ENCODE peak calls at places on chromosomes 12 and 14, in seven cellular contexts. L is progenitor cell of endocrine pancreas; W is head of caudate nucleus; B is cardiac muscle cell; X is HFF-Myc; M is stimulated activated CD4-positive, alpha-beta T cell treated with anti-CD3 and anti-CD28 coated beads, Interleukin-1b, Interleukin-23, amount 100 ng/mL, for 48 hours; K is RCC 7860. Y is an unnamed sample.

GRCh38 chr12:91774471-91774921 is 371.1 kb downstream of the BTG1 start:
- DNase-seq in L (no peak), W (no peak), B (peak), X (peak), M (no peak), K (peak), Y (no peak)

GRCh38 chr14:90532826-90533525 is 136.1 kb downstream of the CALM1 start:
- DNase-seq in L (no peak), W (no peak), B (no peak), X (no peak), M (no peak), K (no peak), Y (no peak)

GRCh38 chr12:39402922-39403321 is 40.0 kb downstream of the KIF21A start:
- DNase-seq in L (no peak), W (no peak), B (no peak), X (no peak), M (no peak), K (no peak), Y (no peak)

GRCh38 chr14:73887704-73888459 is 1.2 kb downstream of the ZNF410 start:
- DNase-seq in L (no peak), W (no peak), B (no peak), X (no peak), M (no peak), K (no peak), Y (no peak)

GRCh38 chr12:110282343-110282860 is 1.4 kb downstream of the ATP2A2 start:
- DNase-seq in L (no peak), W (no peak), B (no peak), X (no peak), M (no peak), K (no peak), Y (no peak)

GRCh38 chr14:73997108-73997943 is 21.8 kb downstream of the ENTPD5 start:
- DNase-seq in L (no peak), W (no peak), B (no peak), X (no peak), M (no peak), K (no peak), Y (no peak)

GRCh38 chr14:55414551-55414950 is 2.9 kb upstream of the ATG14 start:
- DNase-seq in L (no peak), W (no peak), B (no peak), X (no peak), M (no peak), K (no peak), Y (no peak)

GRCh38 chr12:25524381-25524780 is 28.7 kb downstream of the LMNTD1 start:
- DNase-seq in L (no peak), W (no peak), B (no peak), X (no peak), M (no peak), K (no peak), Y (no peak)

GRCh38 chr12:53484686-53485567 is 14.3 kb downstream of the MAP3K12 start:
- DNase-seq in L (no peak), W (no peak), B (no peak), X (no peak), M (no peak), K (no peak), Y (no peak)

GRCh38 chr12:57460457-57461325 is 1.1 kb downstream of the GLI1 start:
- DNase-seq in L (no peak), W (no peak), B (no peak), X (no peak), M (no peak), K (no peak), Y (no peak)

GRCh38 chr12:93913845-93914244 is 234.5 kb upstream of the PLXNC1 start:
- DNase-seq in L (no peak), W (no peak), B (peak), X (peak), M (no peak), K (no peak), Y (no peak)

GRCh38 chr14:80364274-80364673 is 153.0 kb upstream of the DIO2 start:
- DNase-seq in L (no peak), W (no peak), B (peak), X (no peak), M (no peak), K (no peak), Y (no peak)

GRCh38 chr14:47619397-47619796 is 56.0 kb downstream of the MDGA2 start:
- DNase-seq in L (no peak), W (no peak), B (no peak), X (no peak), M (no peak), K (peak), Y (no peak)

Y was measured in brain pericyte.